ENCODE peak calls at places on chromosomes 16 and 17, in eight cellular contexts. I is A549; Q is effector memory CD4-positive, alpha-beta T cell; C is sigmoid colon; A is neuronal stem cell; J is PC-9; Z is PC-3; N is SK-N-MC. S is an unnamed sample.

GRCh38 chr17:39139137-39139516 is 12.3 kb downstream of the PLXDC1 start:
- DNase-seq in I (no peak), N (no peak), Q (no peak), Z (peak), A (no peak), J (peak), C (no peak), S (no peak)

GRCh38 chr17:64128787-64129514 is 993 bp downstream of the ERN1 start:
- DNase-seq in I (peak), Q (no peak), A (no peak), N (no peak), Z (peak), C (peak), J (peak), S (no peak)

GRCh38 chr17:82092995-82093751 is 4.9 kb downstream of the FASN start:
- DNase-seq in I (no peak), Z (no peak), Q (no peak), N (no peak), J (no peak), C (no peak), A (no peak), S (no peak)

GRCh38 chr17:13031718-13032350 is 14.0 kb upstream of the ELAC2 start:
- DNase-seq in Q (no peak), I (peak), A (no peak), N (no peak), Z (peak), J (peak), C (peak), S (no peak)

GRCh38 chr16:31215287-31216115 is 1.4 kb downstream of the PYDC1 start:
- DNase-seq in I (peak), J (peak), N (no peak), C (no peak), Q (no peak), Z (peak), A (peak), S (no peak)

GRCh38 chr17:49180303-49180702 is 30.1 kb downstream of the GNGT2 start:
- DNase-seq in N (no peak), A (peak), I (peak), J (peak), Q (peak), Z (peak), C (peak), S (no peak)

GRCh38 chr16:23072084-23072599 is 77.1 kb downstream of the USP31 start:
- DNase-seq in C (peak), N (no peak), A (no peak), I (peak), Q (no peak), J (peak), Z (peak), S (no peak)

GRCh38 chr17:44354582-44355309 is 8.9 kb downstream of the FAM171A2 start:
- DNase-seq in A (peak), I (no peak), N (no peak), Q (no peak), C (no peak), Z (no peak), J (no peak), S (no peak)

GRCh38 chr16:68235882-68236803 is at the start of gene ESRP2:
- DNase-seq in A (no peak), Z (peak), I (no peak), N (no peak), C (peak), Q (peak), J (peak), S (peak)

GRCh38 chr17:3762922-3763776 is 37.8 kb downstream of the ITGAE start:
- DNase-seq in C (no peak), J (no peak), Q (peak), N (no peak), A (no peak), I (no peak), Z (no peak), S (no peak)

GRCh38 chr17:68461589-68461988 is 4.3 kb upstream of the WIPI1 start:
- DNase-seq in A (no peak), J (no peak), Q (no peak), I (no peak), N (no peak), Z (no peak), C (no peak), S (no peak)

GRCh38 chr17:19021622-19022083 is 17.1 kb upstream of the FAM83G start:
- DNase-seq in A (no peak), I (no peak), Z (no peak), Q (no peak), N (no peak), C (no peak), J (no peak), S (no peak)

GRCh38 chr16:61150351-61150750 is 885.9 kb downstream of the CDH8 start:
- DNase-seq in C (no peak), Z (no peak), A (no peak), Q (no peak), N (no peak), I (no peak), J (no peak), S (no peak)

GRCh38 chr16:21501869-21502667 is 97.3 kb upstream of the METTL9 start:
- DNase-seq in C (peak), Q (peak), N (no peak), J (peak), I (peak), A (peak), Z (peak), S (peak)

GRCh38 chr16:10349851-10350250 is 36.0 kb upstream of the ATF7IP2 start:
- DNase-seq in I (no peak), N (no peak), Q (no peak), J (no peak), C (no peak), A (no peak), Z (no peak), S (no peak)
- H3K4me3 ChIP-seq in I (no peak), N (no peak), Q (no peak), J (no peak), C (no peak), A (no peak), Z (no peak), S (no peak)

GRCh38 chr17:66431910-66432309 is 129.5 kb downstream of the PRKCA start:
- DNase-seq in J (no peak), C (no peak), I (peak), A (no peak), Q (no peak), N (no peak), Z (peak), S (no peak)
- H3K27ac ChIP-seq in J (no peak), C (peak), I (peak), A (no peak), Q (no peak), N (no peak), Z (peak), S (no peak)

DNA sequence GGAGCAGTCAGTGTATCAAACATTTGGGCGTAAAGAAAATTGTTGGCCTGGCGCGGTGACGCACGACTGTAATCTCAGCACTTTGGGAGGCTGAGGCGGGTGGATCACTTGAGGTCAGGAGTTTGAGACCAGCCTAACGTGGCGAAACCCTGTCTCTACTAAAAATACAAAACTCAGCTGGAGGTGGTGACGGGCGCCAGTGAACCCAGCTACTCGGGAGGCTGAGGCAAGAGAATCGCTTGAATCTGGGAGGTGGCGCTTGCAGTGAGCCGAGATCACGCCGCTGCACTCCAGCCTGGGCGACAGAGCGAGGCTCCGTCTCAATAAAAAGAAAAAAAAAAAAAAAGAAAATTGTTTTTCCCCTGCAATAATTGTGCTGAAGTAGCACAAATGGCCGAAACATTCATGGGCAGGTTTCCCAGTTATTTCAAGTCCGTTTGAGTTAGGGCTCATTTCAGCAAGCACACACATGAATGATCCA is 1.4 kb downstream of the GCSH start:
- DNase-seq in N (no peak), A (no peak), Z (no peak), C (no peak), Q (no peak), I (no peak), J (no peak), S (no peak)
- H3K4me3 ChIP-seq in N (peak), A (no peak), Z (peak), C (peak), Q (no peak), I (peak), J (peak), S (peak)

DNA sequence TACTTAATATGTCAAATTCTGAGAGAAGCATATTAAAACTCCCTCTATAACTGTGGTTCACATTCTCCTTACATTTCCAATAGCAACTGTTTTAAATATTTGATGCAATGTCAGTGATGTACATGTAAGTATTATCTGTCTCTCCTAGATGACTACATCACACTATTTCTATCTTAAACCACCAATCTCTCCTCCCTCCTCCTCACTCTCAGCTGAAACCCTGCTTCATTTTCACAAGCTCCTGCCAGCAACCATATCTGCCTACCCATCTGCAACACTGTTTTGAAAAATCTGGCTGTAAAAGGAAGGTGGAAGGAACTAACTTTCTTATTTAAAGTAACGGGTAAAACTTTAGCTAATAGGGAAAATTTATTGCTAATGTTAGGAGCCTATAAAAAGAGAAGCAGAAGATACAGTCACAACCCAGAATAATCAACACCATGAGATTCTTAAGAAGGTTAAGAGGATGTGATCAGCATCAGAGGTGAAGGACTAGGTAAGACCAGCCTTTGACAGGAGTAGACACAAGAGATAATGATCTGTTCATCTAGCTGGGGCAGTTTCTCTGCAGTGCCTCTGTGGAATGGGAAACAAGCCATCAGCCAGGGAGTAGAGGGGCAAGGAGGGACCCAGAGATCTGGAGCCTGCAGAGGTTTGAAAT is 31.0 kb downstream of the MYH10 start:
- DNase-seq in C (no peak), I (no peak), J (no peak), Q (no peak), Z (no peak), N (no peak), A (no peak), S (no peak)
- H3K27ac ChIP-seq in C (no peak), I (no peak), J (no peak), Q (no peak), Z (no peak), N (no peak), A (no peak), S (no peak)

DNA sequence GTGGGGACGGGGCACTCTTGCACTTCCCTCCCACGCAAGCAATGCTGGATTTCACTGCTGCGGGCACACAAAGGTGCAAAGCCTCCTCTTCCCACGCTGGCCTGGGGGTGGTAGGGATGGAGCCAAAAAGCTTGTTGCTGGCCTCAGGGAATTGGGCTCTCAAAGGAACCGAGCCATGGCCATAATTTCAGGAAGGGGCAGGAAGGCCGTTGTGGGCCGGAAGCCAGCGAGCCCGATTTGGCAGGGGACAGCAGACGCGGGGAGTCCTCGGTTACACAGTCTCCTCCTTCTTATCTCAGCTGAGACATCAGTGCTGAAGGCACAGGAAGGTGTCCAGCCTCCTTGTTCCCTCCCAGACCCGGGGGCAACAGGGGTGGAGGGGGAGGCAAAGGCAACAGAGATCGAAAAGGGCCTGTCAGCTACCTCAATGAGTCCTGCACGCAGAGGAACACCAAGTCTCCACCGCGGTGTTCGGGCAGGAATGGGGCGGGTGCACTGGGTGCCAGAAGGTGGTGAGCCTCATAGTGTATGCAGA is 59.5 kb downstream of the SLFN11 start:
- DNase-seq in C (no peak), I (no peak), A (no peak), Z (no peak), Q (no peak), J (no peak), N (no peak), S (no peak)
- H3K4me3 ChIP-seq in C (peak), I (no peak), A (no peak), Z (no peak), Q (peak), J (no peak), N (no peak), S (peak)

GRCh38 chr16:66874079-66874775 is 6.1 kb upstream of the PDP2 start:
- DNase-seq in N (no peak), C (no peak), Q (no peak), I (no peak), J (no peak), A (no peak), Z (peak), S (no peak)
- H3K27ac ChIP-seq in N (peak), C (no peak), Q (no peak), I (no peak), J (no peak), A (no peak), Z (no peak), S (peak)

GRCh38 chr17:30165960-30166359 is 49.3 kb downstream of the NSRP1 start:
- DNase-seq in I (no peak), J (no peak), Z (no peak), N (no peak), C (no peak), Q (no peak), A (no peak), S (no peak)
- H3K4me3 ChIP-seq in I (no peak), J (no peak), Z (no peak), N (no peak), C (no peak), Q (no peak), A (no peak), S (no peak)

GRCh38 chr16:12082207-12082606 is 105.7 kb downstream of the SNX29 start:
- DNase-seq in N (no peak), J (no peak), Z (no peak), I (no peak), C (peak), A (no peak), Q (no peak), S (no peak)

GRCh38 chr16:12079411-12079965 is 103.0 kb downstream of the SNX29 start:
- DNase-seq in N (no peak), A (no peak), C (no peak), I (no peak), Z (no peak), Q (no peak), J (no peak), S (no peak)

GRCh38 chr16:12078405-12079245 is 102.1 kb downstream of the SNX29 start:
- DNase-seq in N (no peak), Z (no peak), J (no peak), Q (no peak), C (no peak), I (no peak), A (no peak), S (no peak)

GRCh38 chr16:12083625-12084024 is 107.1 kb downstream of the SNX29 start:
- DNase-seq in J (no peak), N (no peak), C (peak), Q (no peak), I (no peak), A (no peak), Z (no peak), S (no peak)

GRCh38 chr16:12081048-12081404 is 104.5 kb downstream of the SNX29 start:
- DNase-seq in I (no peak), Q (no peak), N (no peak), Z (no peak), C (peak), J (no peak), A (no peak), S (no peak)
- H3K27ac ChIP-seq in I (no peak), Q (no peak), N (no peak), Z (no peak), C (no peak), J (no peak), A (no peak), S (no peak)